ENCODE peak calls at places on chromosomes 7 and 10, in six cellular contexts. A is esophagus muscularis mucosa, Z is IMR-90, L is AG04450, W is stomach, Q is WERI-Rb-1. M is an unnamed sample.
A peak's percentile ranks its signal among the peaks of the same experiment; 100 is the strongest.

GRCh38 chr7:111312966-111313365 is 222.0 kb downstream of the LRRN3 start:
- DNase-seq in A (no peak), Z (peak; percentile 18), L (no peak), W (no peak), Q (no peak), M (no peak)

GRCh38 chr7:101926265-101926664 is 108.8 kb downstream of the CUX1 start:
- DNase-seq in A (no peak), Z (no peak), L (no peak), W (no peak), Q (no peak), M (no peak)

GRCh38 chr10:106185991-106186390 is 978.5 kb downstream of the SORCS1 start:
- DNase-seq in A (no peak), Z (peak; percentile 31), L (no peak), W (no peak), Q (no peak), M (no peak)

GRCh38 chr10:72011976-72012512 is 47.8 kb downstream of the CHST3 start:
- DNase-seq in A (no peak), Z (no peak), L (no peak), W (no peak), Q (no peak), M (no peak)

GRCh38 chr7:140992422-140992821 is 22.3 kb downstream of the MRPS33 start:
- DNase-seq in A (no peak), Z (no peak), L (no peak), W (no peak), Q (no peak), M (no peak)

GRCh38 chr7:25583655-25584054 is 355.4 kb upstream of the NPVF start:
- DNase-seq in A (peak; percentile 47), Z (no peak), L (no peak), W (no peak), Q (no peak), M (no peak)

GRCh38 chr7:19079066-19079465 is 38.4 kb downstream of the TWIST1 start:
- DNase-seq in A (no peak), Z (peak; percentile 69), L (no peak), W (no peak), Q (no peak), M (no peak)

GRCh38 chr7:139487366-139488080 is 4.0 kb upstream of the KLRG2 start:
- DNase-seq in A (no peak), Z (no peak), L (no peak), W (no peak), Q (no peak), M (no peak)

GRCh38 chr7:47248797-47249196 is 333.1 kb downstream of the TNS3 start:
- DNase-seq in A (no peak), Z (no peak), L (no peak), W (no peak), Q (no peak), M (no peak)

GRCh38 chr10:30155401-30155800 is 96.0 kb upstream of the JCAD start:
- DNase-seq in A (no peak), Z (peak; percentile 16), L (no peak), W (no peak), Q (no peak), M (peak; percentile 76)

GRCh38 chr7:115707236-115707635 is 323.3 kb downstream of the TFEC start:
- DNase-seq in A (no peak), Z (peak; percentile 5), L (no peak), W (no peak), Q (peak; percentile 51), M (no peak)

GRCh38 chr10:113566888-113567287 is 14.0 kb downstream of the HABP2 start:
- DNase-seq in A (no peak), Z (no peak), L (no peak), W (no peak), Q (no peak), M (no peak)

GRCh38 chr7:114502454-114503254 is 88.0 kb downstream of the FOXP2 start:
- DNase-seq in A (no peak), Z (peak; percentile 16), L (no peak), W (no peak), Q (no peak), M (no peak)

GRCh38 chr7:143314107-143314506 is 1.8 kb upstream of the CLCN1 start:
- DNase-seq in A (no peak), Z (no peak), L (no peak), W (no peak), Q (no peak), M (no peak)

GRCh38 chr7:111525100-111525499 is 37.2 kb downstream of the IMMP2L start:
- DNase-seq in A (no peak), Z (no peak), L (no peak), W (no peak), Q (no peak), M (no peak)

GRCh38 chr10:660413-660979 is 29.0 kb downstream of the DIP2C start:
- DNase-seq in A (no peak), Z (no peak), L (no peak), W (no peak), Q (no peak), M (no peak)

GRCh38 chr10:75402486-75403143 is 1.1 kb upstream of the ZNF503 start:
- DNase-seq in A (no peak), Z (no peak), L (no peak), W (peak; percentile 42), Q (peak; percentile 76), M (peak; percentile 65)

GRCh38 chr10:5631936-5632335 is 34.5 kb downstream of the ASB13 start:
- DNase-seq in A (no peak), Z (no peak), L (no peak), W (peak; percentile 42), Q (no peak), M (no peak)

GRCh38 chr7:110637252-110637651 is 453.7 kb upstream of the LRRN3 start:
- DNase-seq in A (no peak), Z (no peak), L (no peak), W (no peak), Q (no peak), M (no peak)

GRCh38 chr7:40700653-40701475 is 566.1 kb downstream of the SUGCT start:
- DNase-seq in A (no peak), Z (peak; percentile 23), L (no peak), W (no peak), Q (no peak), M (peak; percentile 53)

GRCh38 chr10:114916653-114917052 is 21.3 kb upstream of the TRUB1 start:
- DNase-seq in A (no peak), Z (no peak), L (no peak), W (no peak), Q (no peak), M (no peak)

GRCh38 chr7:81583882-81584533 is 185.8 kb downstream of the HGF start:
- DNase-seq in A (no peak), Z (no peak), L (no peak), W (no peak), Q (no peak), M (no peak)

GRCh38 chr7:157472311-157473050 is 135.7 kb downstream of the DNAJB6 start:
- DNase-seq in A (no peak), Z (no peak), L (no peak), W (peak; percentile 15), Q (no peak), M (no peak)

GRCh38 chr10:58531084-58531695 is 18.5 kb downstream of the BICC1 start:
- DNase-seq in A (no peak), Z (peak; percentile 76), L (no peak), W (peak; percentile 52), Q (peak; percentile 68), M (no peak)

GRCh38 chr10:107430446-107430845 is 265.9 kb upstream of the SORCS1 start:
- DNase-seq in A (no peak), Z (no peak), L (no peak), W (no peak), Q (no peak), M (no peak)

GRCh38 chr7:158028971-158029370 is 558.7 kb downstream of the PTPRN2 start:
- DNase-seq in A (no peak), Z (no peak), L (no peak), W (peak; percentile 22), Q (no peak), M (no peak)

GRCh38 chr10:110903280-110904278 is 15.4 kb downstream of the BBIP1 start:
- DNase-seq in A (no peak), Z (peak; percentile 26), L (no peak), W (no peak), Q (no peak), M (no peak)

GRCh38 chr10:4074559-4075407 is 289.8 kb upstream of the KLF6 start:
- DNase-seq in A (no peak), Z (peak; percentile 52), L (no peak), W (no peak), Q (no peak), M (peak; percentile 3)

GRCh38 chr10:121734517-121735137 is 136.4 kb upstream of the FGFR2 start:
- DNase-seq in A (no peak), Z (no peak), L (no peak), W (no peak), Q (no peak), M (no peak)
- H3K4me3 ChIP-seq in A (no peak overlapping the region), Z (no peak overlapping the region), L (no peak overlapping the region), W (no peak overlapping the region), Q (no peak overlapping the region), M (no peak overlapping the region)

DNA sequence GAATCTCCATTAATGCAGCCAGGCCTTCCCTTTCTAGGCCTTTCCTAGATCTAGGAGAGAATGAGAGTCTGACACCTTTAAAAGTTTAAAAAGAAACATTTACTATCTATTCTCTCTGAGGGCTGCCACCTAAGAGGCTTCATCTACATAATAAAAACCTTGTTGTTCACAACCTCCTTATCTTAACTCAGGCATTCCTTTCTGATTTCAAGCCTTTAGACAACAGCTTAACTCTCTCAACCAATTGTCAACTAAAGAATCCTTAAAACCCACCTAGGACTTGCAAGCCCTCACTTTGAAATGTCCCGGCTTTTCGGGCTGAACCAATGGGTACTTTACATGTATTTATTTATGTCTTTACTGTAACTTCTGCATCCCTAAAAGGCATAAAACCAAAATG is 64.3 kb upstream of the RET start:
- DNase-seq in A (no peak), Z (no peak), L (no peak), W (no peak), Q (no peak), M (no peak)
- H3K27me3 ChIP-seq in A (no peaks in the 10 kb centered on the region), Z (no peaks in the 10 kb centered on the region), L (no peaks in the 10 kb centered on the region), W (no peaks in the 10 kb centered on the region), Q (peaks cover 68% of the 10 kb centered on the region), M (no peaks in the 10 kb centered on the region)

DNA sequence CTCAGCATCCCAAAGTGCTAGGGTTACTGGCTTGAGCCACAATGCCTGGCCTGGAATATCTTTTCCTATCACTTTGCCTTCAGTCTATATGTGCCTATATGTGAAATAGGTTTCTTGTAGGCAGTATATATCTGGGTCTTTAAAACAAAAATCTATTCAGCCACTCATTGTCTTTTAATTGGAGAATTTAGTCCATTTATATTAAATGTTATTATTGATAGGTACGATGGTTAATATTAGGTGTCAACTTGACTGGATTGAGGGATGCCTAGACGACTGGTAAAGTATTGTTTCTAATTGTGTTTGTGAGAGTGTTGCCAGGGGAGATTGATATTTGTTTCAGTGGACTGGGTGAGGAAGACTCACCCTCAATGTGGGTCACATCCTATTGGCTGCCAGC is 73.4 kb downstream of the FBXL13 start:
- DNase-seq in A (no peak), Z (no peak), L (no peak), W (no peak), Q (no peak), M (no peak)
- H3K9me3 ChIP-seq in A (no peaks in the 10 kb centered on the region), Z (peaks cover 8% of the 10 kb centered on the region), L (no peaks in the 10 kb centered on the region), W (peaks cover 5% of the 10 kb centered on the region), Q (peaks cover 3% of the 10 kb centered on the region), M (no peaks in the 10 kb centered on the region)

GRCh38 chr7:106151459-106152312 is 39.6 kb upstream of the SYPL1 start:
- DNase-seq in A (no peak), Z (no peak), L (no peak), W (no peak), Q (no peak), M (no peak)

GRCh38 chr7:106152313-106152665 is 40.2 kb upstream of the SYPL1 start:
- DNase-seq in A (peak; percentile 90), Z (no peak), L (no peak), W (no peak), Q (no peak), M (no peak)

GRCh38 chr7:106155027-106155426 is 42.9 kb upstream of the SYPL1 start:
- DNase-seq in A (no peak), Z (no peak), L (no peak), W (no peak), Q (no peak), M (no peak)

GRCh38 chr7:106153891-106154449 is 41.9 kb upstream of the SYPL1 start:
- DNase-seq in A (peak; percentile 91), Z (peak; percentile 75), L (peak; percentile 59), W (peak; percentile 86), Q (peak; percentile 83), M (peak; percentile 66)
- H3K4me3 ChIP-seq in A (no peak overlapping the region), Z (no peak overlapping the region), L (no peak overlapping the region), W (no peak overlapping the region), Q (no peak overlapping the region), M (no peak overlapping the region)